ENCODE peak calls at places on chromosomes 12 and 14, in nine cellular contexts. One of them, this sample, is unnamed.

GRCh38 chr14:78455896-78456435 is 285.8 kb downstream of the NRXN3 start:
- DNase-seq in right lobe of liver: no peak
- DNase-seq in H9: no peak
- DNase-seq in heart left ventricle: no peak
- DNase-seq in upper lobe of right lung: no peak
- DNase-seq in neural crest cell: no peak
- DNase-seq in right atrium auricular region: no peak
- DNase-seq in OCI-LY7: peak
- DNase-seq in GM12865: peak
- DNase-seq in this sample: no peak

GRCh38 chr12:57611116-57611809 is at the start of gene ARHGEF25:
- DNase-seq in GM12865: no peak
- DNase-seq in neural crest cell: peak
- DNase-seq in OCI-LY7: no peak
- DNase-seq in H9: peak
- DNase-seq in right atrium auricular region: no peak
- DNase-seq in heart left ventricle: peak
- DNase-seq in right lobe of liver: no peak
- DNase-seq in upper lobe of right lung: no peak
- DNase-seq in this sample: peak

GRCh38 chr12:46603776-46604456 is 221.9 kb downstream of the SLC38A4 start:
- DNase-seq in right atrium auricular region: no peak
- DNase-seq in neural crest cell: no peak
- DNase-seq in GM12865: no peak
- DNase-seq in H9: no peak
- DNase-seq in OCI-LY7: no peak
- DNase-seq in upper lobe of right lung: no peak
- DNase-seq in right lobe of liver: no peak
- DNase-seq in heart left ventricle: no peak
- DNase-seq in this sample: no peak

GRCh38 chr12:119406811-119407210 is 72.3 kb downstream of the CCDC60 start:
- DNase-seq in GM12865: no peak
- DNase-seq in right lobe of liver: no peak
- DNase-seq in OCI-LY7: no peak
- DNase-seq in H9: no peak
- DNase-seq in neural crest cell: no peak
- DNase-seq in upper lobe of right lung: no peak
- DNase-seq in heart left ventricle: no peak
- DNase-seq in right atrium auricular region: no peak
- DNase-seq in this sample: no peak

GRCh38 chr12:52381206-52381605 is 4.2 kb downstream of the KRT84 start:
- DNase-seq in neural crest cell: no peak
- DNase-seq in OCI-LY7: no peak
- DNase-seq in right atrium auricular region: no peak
- DNase-seq in right lobe of liver: no peak
- DNase-seq in GM12865: no peak
- DNase-seq in heart left ventricle: no peak
- DNase-seq in upper lobe of right lung: peak
- DNase-seq in H9: no peak
- DNase-seq in this sample: no peak

GRCh38 chr14:104894331-104895206 is 29.5 kb downstream of the CEP170B start:
- DNase-seq in right lobe of liver: peak
- DNase-seq in right atrium auricular region: no peak
- DNase-seq in OCI-LY7: no peak
- DNase-seq in heart left ventricle: no peak
- DNase-seq in neural crest cell: no peak
- DNase-seq in upper lobe of right lung: peak
- DNase-seq in GM12865: peak
- DNase-seq in H9: no peak
- DNase-seq in this sample: no peak

GRCh38 chr14:72714094-72714493 is 179.8 kb downstream of the DPF3 start:
- DNase-seq in upper lobe of right lung: peak
- DNase-seq in heart left ventricle: no peak
- DNase-seq in GM12865: peak
- DNase-seq in H9: no peak
- DNase-seq in right lobe of liver: no peak
- DNase-seq in right atrium auricular region: no peak
- DNase-seq in OCI-LY7: no peak
- DNase-seq in neural crest cell: no peak
- DNase-seq in this sample: no peak

GRCh38 chr14:58492044-58492443 is 64.5 kb downstream of the KIAA0586 start:
- DNase-seq in GM12865: no peak
- DNase-seq in H9: no peak
- DNase-seq in neural crest cell: no peak
- DNase-seq in OCI-LY7: no peak
- DNase-seq in right lobe of liver: no peak
- DNase-seq in right atrium auricular region: no peak
- DNase-seq in upper lobe of right lung: no peak
- DNase-seq in heart left ventricle: no peak
- DNase-seq in this sample: no peak

GRCh38 chr12:50581226-50582184 is 76.7 kb downstream of the DIP2B start:
- DNase-seq in neural crest cell: no peak
- DNase-seq in heart left ventricle: no peak
- DNase-seq in upper lobe of right lung: no peak
- DNase-seq in GM12865: no peak
- DNase-seq in right lobe of liver: no peak
- DNase-seq in right atrium auricular region: no peak
- DNase-seq in OCI-LY7: no peak
- DNase-seq in H9: no peak
- DNase-seq in this sample: peak

GRCh38 chr12:7837366-7837765 is 35.3 kb downstream of the SLC2A14 start:
- DNase-seq in right atrium auricular region: no peak
- DNase-seq in H9: no peak
- DNase-seq in right lobe of liver: no peak
- DNase-seq in OCI-LY7: no peak
- DNase-seq in heart left ventricle: no peak
- DNase-seq in neural crest cell: no peak
- DNase-seq in upper lobe of right lung: peak
- DNase-seq in GM12865: no peak
- DNase-seq in this sample: no peak

GRCh38 chr14:39376671-39377403 is 55.4 kb downstream of the FBXO33 start:
- DNase-seq in neural crest cell: no peak
- DNase-seq in GM12865: no peak
- DNase-seq in heart left ventricle: no peak
- DNase-seq in right atrium auricular region: no peak
- DNase-seq in upper lobe of right lung: no peak
- DNase-seq in OCI-LY7: no peak
- DNase-seq in right lobe of liver: no peak
- DNase-seq in H9: no peak
- DNase-seq in this sample: no peak

GRCh38 chr14:20274062-20274461 is 31.7 kb downstream of the TTC5 start:
- DNase-seq in OCI-LY7: no peak
- DNase-seq in right atrium auricular region: no peak
- DNase-seq in neural crest cell: no peak
- DNase-seq in heart left ventricle: no peak
- DNase-seq in H9: no peak
- DNase-seq in right lobe of liver: no peak
- DNase-seq in upper lobe of right lung: no peak
- DNase-seq in GM12865: no peak
- DNase-seq in this sample: no peak

GRCh38 chr12:125340791-125341190 is 275.6 kb downstream of the AACS start:
- DNase-seq in right atrium auricular region: peak
- DNase-seq in neural crest cell: no peak
- DNase-seq in heart left ventricle: peak
- DNase-seq in GM12865: no peak
- DNase-seq in H9: no peak
- DNase-seq in right lobe of liver: no peak
- DNase-seq in upper lobe of right lung: no peak
- DNase-seq in OCI-LY7: no peak
- DNase-seq in this sample: peak

GRCh38 chr14:27995688-27996087 is 770.9 kb upstream of the FOXG1 start:
- DNase-seq in neural crest cell: no peak
- DNase-seq in GM12865: no peak
- DNase-seq in right lobe of liver: no peak
- DNase-seq in heart left ventricle: no peak
- DNase-seq in right atrium auricular region: no peak
- DNase-seq in OCI-LY7: no peak
- DNase-seq in upper lobe of right lung: no peak
- DNase-seq in H9: no peak
- DNase-seq in this sample: no peak

GRCh38 chr14:63833728-63834127 is 19.1 kb upstream of the SYNE2 start:
- DNase-seq in upper lobe of right lung: no peak
- DNase-seq in right lobe of liver: no peak
- DNase-seq in heart left ventricle: no peak
- DNase-seq in H9: no peak
- DNase-seq in neural crest cell: no peak
- DNase-seq in right atrium auricular region: no peak
- DNase-seq in GM12865: no peak
- DNase-seq in OCI-LY7: peak
- DNase-seq in this sample: no peak
- TF ChIP-seq CTCF in upper lobe of right lung: no peak
- TF ChIP-seq CTCF in right lobe of liver: peak
- TF ChIP-seq CTCF in heart left ventricle: no peak
- TF ChIP-seq CTCF in H9: peak
- TF ChIP-seq CTCF in neural crest cell: peak
- TF ChIP-seq CTCF in right atrium auricular region: no peak
- TF ChIP-seq CTCF in GM12865: no peak
- TF ChIP-seq CTCF in OCI-LY7: peak
- TF ChIP-seq CTCF in this sample: no peak

GRCh38 chr14:32366256-32366655 is 37.2 kb downstream of the AKAP6 start:
- DNase-seq in upper lobe of right lung: no peak
- DNase-seq in heart left ventricle: peak
- DNase-seq in right atrium auricular region: no peak
- DNase-seq in GM12865: no peak
- DNase-seq in H9: no peak
- DNase-seq in OCI-LY7: no peak
- DNase-seq in neural crest cell: no peak
- DNase-seq in right lobe of liver: no peak
- DNase-seq in this sample: no peak
- TF ChIP-seq CTCF in upper lobe of right lung: no peak
- TF ChIP-seq CTCF in heart left ventricle: peak
- TF ChIP-seq CTCF in right atrium auricular region: no peak
- TF ChIP-seq CTCF in GM12865: no peak
- TF ChIP-seq CTCF in H9: peak
- TF ChIP-seq CTCF in OCI-LY7: no peak
- TF ChIP-seq CTCF in neural crest cell: peak
- TF ChIP-seq CTCF in right lobe of liver: peak
- TF ChIP-seq CTCF in this sample: no peak

GRCh38 chr12:48929551-48929950 is 4.3 kb upstream of the FKBP11 start:
- DNase-seq in upper lobe of right lung: no peak
- DNase-seq in H9: no peak
- DNase-seq in right lobe of liver: no peak
- DNase-seq in neural crest cell: no peak
- DNase-seq in right atrium auricular region: no peak
- DNase-seq in heart left ventricle: no peak
- DNase-seq in GM12865: no peak
- DNase-seq in OCI-LY7: no peak
- DNase-seq in this sample: no peak

GRCh38 chr12:48923117-48923516 is 2.2 kb downstream of the FKBP11 start:
- DNase-seq in neural crest cell: no peak
- DNase-seq in upper lobe of right lung: no peak
- DNase-seq in right atrium auricular region: no peak
- DNase-seq in heart left ventricle: no peak
- DNase-seq in GM12865: no peak
- DNase-seq in OCI-LY7: no peak
- DNase-seq in right lobe of liver: no peak
- DNase-seq in H9: no peak
- DNase-seq in this sample: no peak

GRCh38 chr12:48925218-48925871 is at the start of gene FKBP11:
- DNase-seq in GM12865: peak
- DNase-seq in upper lobe of right lung: peak
- DNase-seq in right atrium auricular region: peak
- DNase-seq in right lobe of liver: peak
- DNase-seq in neural crest cell: peak
- DNase-seq in heart left ventricle: peak
- DNase-seq in OCI-LY7: peak
- DNase-seq in H9: peak
- DNase-seq in this sample: peak

GRCh38 chr12:48927261-48927660 is 2.0 kb upstream of the FKBP11 start:
- DNase-seq in right atrium auricular region: no peak
- DNase-seq in H9: no peak
- DNase-seq in heart left ventricle: no peak
- DNase-seq in neural crest cell: no peak
- DNase-seq in GM12865: no peak
- DNase-seq in OCI-LY7: no peak
- DNase-seq in right lobe of liver: no peak
- DNase-seq in upper lobe of right lung: no peak
- DNase-seq in this sample: no peak

DNA sequence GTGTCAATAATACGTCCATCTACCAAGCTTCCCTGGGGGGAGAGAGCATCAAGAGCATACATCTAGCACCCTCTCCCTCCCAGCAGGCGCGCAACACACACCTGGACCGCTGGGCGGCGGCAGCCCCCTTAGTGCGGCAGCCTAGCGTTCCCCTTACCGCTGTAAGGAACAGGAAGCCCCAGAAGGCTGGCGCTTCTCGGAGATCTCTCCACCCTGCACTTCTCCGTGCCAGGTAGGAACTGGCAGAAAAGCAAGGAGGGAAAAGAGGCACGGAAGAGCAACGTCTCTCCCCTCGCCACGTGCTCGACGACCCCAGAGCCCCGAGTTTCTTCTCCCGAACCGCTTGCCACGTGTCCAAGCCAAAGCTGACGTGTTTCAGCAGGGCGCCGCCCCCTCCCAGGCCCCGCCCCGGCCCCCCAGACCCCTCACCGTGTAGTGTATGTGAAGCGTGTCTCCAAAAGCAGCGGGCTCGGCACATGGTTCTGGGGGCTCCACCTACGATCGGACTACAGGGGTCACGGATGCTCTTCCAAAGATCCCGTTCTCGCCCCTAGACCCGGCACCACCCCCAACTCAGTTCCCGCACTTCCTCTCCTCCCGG is 575 bp downstream of the FKBP11 start:
- DNase-seq in upper lobe of right lung: peak
- DNase-seq in right lobe of liver: peak
- DNase-seq in right atrium auricular region: no peak
- DNase-seq in heart left ventricle: peak
- DNase-seq in H9: peak
- DNase-seq in neural crest cell: peak
- DNase-seq in OCI-LY7: peak
- DNase-seq in GM12865: peak
- DNase-seq in this sample: peak
- TF ChIP-seq CTCF in upper lobe of right lung: peak
- TF ChIP-seq CTCF in right lobe of liver: peak
- TF ChIP-seq CTCF in right atrium auricular region: no peak
- TF ChIP-seq CTCF in heart left ventricle: peak
- TF ChIP-seq CTCF in H9: peak
- TF ChIP-seq CTCF in neural crest cell: peak
- TF ChIP-seq CTCF in OCI-LY7: peak
- TF ChIP-seq CTCF in GM12865: peak
- TF ChIP-seq CTCF in this sample: no peak

GRCh38 chr14:43792980-43793379 is 714.1 kb downstream of the FSCB start:
- DNase-seq in upper lobe of right lung: no peak
- DNase-seq in right atrium auricular region: no peak
- DNase-seq in H9: no peak
- DNase-seq in heart left ventricle: no peak
- DNase-seq in neural crest cell: no peak
- DNase-seq in right lobe of liver: no peak
- DNase-seq in OCI-LY7: no peak
- DNase-seq in GM12865: no peak
- DNase-seq in this sample: no peak

GRCh38 chr14:43790681-43791080 is 716.4 kb downstream of the FSCB start:
- DNase-seq in right atrium auricular region: no peak
- DNase-seq in H9: no peak
- DNase-seq in GM12865: no peak
- DNase-seq in right lobe of liver: no peak
- DNase-seq in neural crest cell: no peak
- DNase-seq in upper lobe of right lung: no peak
- DNase-seq in OCI-LY7: no peak
- DNase-seq in heart left ventricle: no peak
- DNase-seq in this sample: no peak

GRCh38 chr14:43793579-43793978 is 713.5 kb downstream of the FSCB start:
- DNase-seq in right lobe of liver: no peak
- DNase-seq in upper lobe of right lung: no peak
- DNase-seq in right atrium auricular region: no peak
- DNase-seq in H9: no peak
- DNase-seq in OCI-LY7: no peak
- DNase-seq in GM12865: no peak
- DNase-seq in heart left ventricle: no peak
- DNase-seq in neural crest cell: no peak
- DNase-seq in this sample: no peak

GRCh38 chr14:43795600-43796228 is 711.4 kb downstream of the FSCB start:
- DNase-seq in upper lobe of right lung: no peak
- DNase-seq in heart left ventricle: no peak
- DNase-seq in right atrium auricular region: no peak
- DNase-seq in right lobe of liver: no peak
- DNase-seq in H9: no peak
- DNase-seq in OCI-LY7: no peak
- DNase-seq in GM12865: no peak
- DNase-seq in neural crest cell: no peak
- DNase-seq in this sample: no peak
- TF ChIP-seq CTCF in upper lobe of right lung: no peak
- TF ChIP-seq CTCF in heart left ventricle: no peak
- TF ChIP-seq CTCF in right atrium auricular region: no peak
- TF ChIP-seq CTCF in right lobe of liver: peak
- TF ChIP-seq CTCF in H9: peak
- TF ChIP-seq CTCF in OCI-LY7: peak
- TF ChIP-seq CTCF in GM12865: no peak
- TF ChIP-seq CTCF in neural crest cell: peak
- TF ChIP-seq CTCF in this sample: no peak

This sample was measured in Calu3.